ENCODE peak calls at places on chromosome 5, in eight cellular contexts. V is endothelial cell of umbilical vein, E is IMR-90, M is GM23338, O is kidney, F is fibroblast of pulmonary artery, H is tibial artery, L is mammary epithelial cell. G is an unnamed sample.

GRCh38 chr5:135591277-135591676 is 12.5 kb upstream of the CXCL14 start:
- DNase-seq in V (no peak), E (no peak), M (no peak), O (no peak), F (no peak), H (no peak), L (peak), G (no peak)

GRCh38 chr5:146903789-146904188 is 25.2 kb upstream of the PPP2R2B start:
- DNase-seq in V (no peak), E (no peak), M (no peak), O (no peak), F (no peak), H (no peak), L (peak), G (no peak)

GRCh38 chr5:138282918-138283742 is 8.7 kb upstream of the GFRA3 start:
- DNase-seq in V (peak), E (peak), M (peak), O (no peak), F (peak), H (no peak), L (peak), G (peak)

GRCh38 chr5:114305402-114306207 is 56.3 kb upstream of the KCNN2 start:
- DNase-seq in V (peak), E (peak), M (peak), O (no peak), F (peak), H (no peak), L (peak), G (peak)

GRCh38 chr5:136020383-136021015 is 8.3 kb upstream of the TGFBI start:
- DNase-seq in V (peak), E (peak), M (no peak), O (no peak), F (peak), H (no peak), L (peak), G (peak)

GRCh38 chr5:66814146-66814991 is 218.2 kb downstream of the MAST4 start:
- DNase-seq in V (peak), E (peak), M (peak), O (no peak), F (peak), H (no peak), L (peak), G (peak)

GRCh38 chr5:42992035-42992570 is 48.0 kb downstream of the ANXA2R start:
- DNase-seq in V (peak), E (peak), M (peak), O (peak), F (peak), H (peak), L (peak), G (peak)

GRCh38 chr5:14133394-14133793 is 9.7 kb upstream of the TRIO start:
- DNase-seq in V (no peak), E (no peak), M (no peak), O (no peak), F (no peak), H (no peak), L (no peak), G (no peak)

GRCh38 chr5:3301316-3301715 is 294.3 kb upstream of the IRX1 start:
- DNase-seq in V (no peak), E (no peak), M (no peak), O (no peak), F (no peak), H (no peak), L (no peak), G (no peak)

DNA sequence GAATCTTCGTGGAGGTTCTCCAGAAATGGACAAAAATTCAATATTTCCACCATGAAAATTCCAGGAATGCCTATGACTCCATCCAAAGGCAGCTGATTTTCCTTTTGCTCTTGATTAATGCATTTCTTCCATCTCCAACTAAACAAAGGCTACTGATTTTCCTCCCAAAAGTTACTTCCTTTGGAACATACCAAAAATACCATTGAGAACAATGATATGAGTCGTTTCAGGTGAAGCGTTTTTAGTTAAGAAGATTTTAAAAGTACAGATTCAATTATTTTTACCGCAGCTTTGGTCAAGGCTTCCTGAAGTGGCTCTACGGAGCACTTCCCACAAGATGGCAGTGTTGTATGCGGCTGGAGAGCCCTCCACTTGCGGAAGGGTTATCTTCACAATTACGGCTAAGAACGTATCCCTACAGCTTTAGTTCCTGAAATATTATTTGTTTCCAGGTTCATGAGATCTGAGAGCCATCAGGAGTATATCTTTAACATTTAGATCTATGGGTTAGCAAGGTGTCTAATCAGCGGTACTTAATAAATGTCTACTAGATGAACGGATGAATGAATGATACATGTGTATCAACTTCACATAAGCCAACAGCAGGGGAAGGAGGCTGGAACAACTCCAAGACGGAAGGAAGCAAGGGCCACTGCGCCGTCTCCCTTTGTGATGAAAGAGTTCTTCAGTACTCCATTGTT is 35.9 kb upstream of the ARSB start:
- DNase-seq in V (peak), E (peak), M (peak), O (peak), F (peak), H (peak), L (peak), G (peak)
- TF ChIP-seq CTCF in V (peak), E (peak), M (peak), O (peak), F (peak), H (peak), L (peak), G (peak)

DNA sequence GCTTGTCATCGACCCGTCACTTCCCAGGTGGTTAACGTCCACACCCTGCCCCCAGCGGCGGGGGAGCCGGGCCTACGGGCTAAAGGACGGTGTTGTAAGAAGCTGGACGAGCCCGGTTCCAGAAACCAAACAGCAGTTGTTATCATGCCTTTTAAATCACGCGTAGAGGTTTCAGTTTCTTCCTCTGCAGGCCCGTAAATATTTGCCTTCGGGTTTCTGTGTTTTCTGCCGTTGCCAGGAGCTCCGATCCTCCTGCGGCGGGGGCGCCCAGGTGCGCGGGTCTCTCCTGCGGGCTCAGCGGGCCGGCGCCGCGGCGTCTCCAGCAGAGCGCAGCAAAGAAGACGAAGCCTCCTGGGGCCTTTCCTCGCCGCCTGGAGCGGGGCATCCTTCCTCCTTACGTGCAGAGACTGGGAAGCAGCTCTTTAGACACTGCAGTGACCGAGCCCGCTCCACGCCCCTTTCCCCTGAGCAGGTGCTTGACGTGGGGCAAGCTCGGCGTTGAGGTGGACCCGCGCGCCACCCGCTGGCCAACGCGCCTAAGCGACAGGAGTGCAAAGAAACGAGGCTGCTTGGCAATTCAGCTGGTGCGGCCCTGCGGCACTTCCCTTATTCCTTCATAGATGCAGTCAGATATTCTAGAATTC is 21.8 kb upstream of the TTC1 start:
- DNase-seq in V (peak), E (peak), M (peak), O (peak), F (peak), H (peak), L (peak), G (peak)
- H3K4me3 ChIP-seq in V (peak), E (peak), M (peak), O (peak), F (peak), H (peak), L (peak), G (peak)

GRCh38 chr5:126808619-126809018 is 31.7 kb downstream of the LMNB1 start:
- DNase-seq in V (peak), E (peak), M (peak), O (no peak), F (peak), H (no peak), L (peak), G (peak)
- TF ChIP-seq CTCF in V (peak), E (peak), M (peak), O (peak), F (peak), H (peak), L (peak), G (peak)

GRCh38 chr5:179345179-179345428 is 157 bp downstream of the ADAMTS2 start:
- DNase-seq in V (no peak), E (no peak), M (no peak), O (no peak), F (no peak), H (no peak), L (no peak), G (no peak)

GRCh38 chr5:179342577-179342976 is 2.7 kb downstream of the ADAMTS2 start:
- DNase-seq in V (no peak), E (peak), M (peak), O (peak), F (peak), H (peak), L (no peak), G (peak)

GRCh38 chr5:179343902-179344300 is 1.4 kb downstream of the ADAMTS2 start:
- DNase-seq in V (no peak), E (peak), M (peak), O (peak), F (peak), H (peak), L (no peak), G (peak)

GRCh38 chr5:179344301-179345178 is 721 bp downstream of the ADAMTS2 start:
- DNase-seq in V (no peak), E (peak), M (peak), O (peak), F (no peak), H (no peak), L (no peak), G (peak)

GRCh38 chr5:179343021-179343781 is 2.1 kb downstream of the ADAMTS2 start:
- DNase-seq in V (no peak), E (no peak), M (peak), O (peak), F (no peak), H (no peak), L (no peak), G (no peak)
- H3K4me3 ChIP-seq in V (no peak), E (peak), M (peak), O (no peak), F (peak), H (peak), L (no peak), G (peak)